ENCODE peak calls at places on chromosome 12, in eight cellular contexts. J, B, I, P, O, K, R and D are unnamed samples. For H3K4me1, the result is how much of the 10 kb centered on the place peaks cover.

GRCh38 chr12:52148541-52149181 is 43.2 kb downstream of the KRT80 start:
- DNase-seq in J (peak), K (no peak), P (peak), R (no peak), B (peak), I (no peak), O (peak), D (peak)

GRCh38 chr12:115355301-115355700 is 671.3 kb upstream of the TBX3 start:
- DNase-seq in O (no peak), R (no peak), B (no peak), I (no peak), P (no peak), J (no peak), K (no peak), D (no peak)

GRCh38 chr12:39807043-39807442 is 187.4 kb upstream of the ABCD2 start:
- DNase-seq in B (peak), K (no peak), J (no peak), R (no peak), O (no peak), P (no peak), I (no peak), D (no peak)

GRCh38 chr12:27966870-27967269 is 5.7 kb downstream of the PTHLH start:
- DNase-seq in J (no peak), I (no peak), B (peak), O (no peak), R (no peak), P (no peak), K (no peak), D (no peak)

GRCh38 chr12:57340104-57340503 is 89.1 kb upstream of the STAC3 start:
- DNase-seq in K (peak), J (peak), P (peak), R (peak), I (peak), B (peak), O (peak), D (peak)

GRCh38 chr12:64976131-64976530 is 145.0 kb downstream of the WIF1 start:
- DNase-seq in R (no peak), P (no peak), I (no peak), B (no peak), J (no peak), K (no peak), O (no peak), D (no peak)

GRCh38 chr12:124365726-124366430 is 71.0 kb downstream of the RFLNA start:
- DNase-seq in R (no peak), I (no peak), J (no peak), B (no peak), O (no peak), K (no peak), P (no peak), D (no peak)

GRCh38 chr12:50314629-50315312 is 31.5 kb upstream of the LIMA1 start:
- DNase-seq in B (peak), P (no peak), R (no peak), I (no peak), J (no peak), O (no peak), K (no peak), D (no peak)

GRCh38 chr12:117120787-117121186 is 21.6 kb upstream of the TESC start:
- DNase-seq in K (no peak), B (no peak), O (no peak), J (no peak), P (no peak), R (no peak), I (no peak), D (peak)

GRCh38 chr12:27595231-27595642 is 71.2 kb downstream of the PPFIBP1 start:
- DNase-seq in I (no peak), R (peak), O (no peak), J (peak), K (peak), B (no peak), P (peak), D (peak)

GRCh38 chr12:54980341-54980740 is 4.2 kb downstream of the TESPA1 start:
- DNase-seq in O (no peak), B (no peak), J (no peak), R (no peak), K (no peak), P (no peak), I (no peak), D (no peak)

GRCh38 chr12:7856516-7856915 is 16.2 kb downstream of the SLC2A14 start:
- DNase-seq in K (no peak), B (no peak), I (no peak), O (no peak), R (no peak), P (no peak), J (no peak), D (no peak)

GRCh38 chr12:69703146-69703642 is 4.1 kb upstream of the BEST3 start:
- DNase-seq in P (no peak), J (no peak), K (no peak), I (no peak), O (no peak), R (no peak), B (no peak), D (no peak)

GRCh38 chr12:81520064-81520945 is 238.8 kb downstream of the PPFIA2 start:
- DNase-seq in B (no peak), I (no peak), P (no peak), O (no peak), J (no peak), K (no peak), R (no peak), D (no peak)

GRCh38 chr12:107302649-107303386 is 209.5 kb upstream of the CRY1 start:
- DNase-seq in B (no peak), P (no peak), I (no peak), J (no peak), R (no peak), O (no peak), K (no peak), D (no peak)

GRCh38 chr12:91774471-91774921 is 371.1 kb downstream of the BTG1 start:
- DNase-seq in B (no peak), O (no peak), R (peak), K (no peak), J (no peak), P (no peak), I (no peak), D (no peak)

GRCh38 chr12:102169922-102170698 is 27.5 kb downstream of the PMCH start:
- DNase-seq in P (no peak), I (no peak), O (no peak), K (no peak), B (no peak), J (no peak), R (no peak), D (peak)

GRCh38 chr12:85872497-85873091 is 1.5 kb upstream of the NTS start:
- DNase-seq in O (no peak), B (peak), J (no peak), P (no peak), I (no peak), K (no peak), R (no peak), D (no peak)

GRCh38 chr12:60266381-60266852 is 670.6 kb downstream of the SLC16A7 start:
- DNase-seq in R (no peak), O (no peak), B (peak), J (no peak), P (no peak), K (no peak), I (no peak), D (no peak)

GRCh38 chr12:45349911-45350310 is 134.0 kb downstream of the ANO6 start:
- DNase-seq in O (no peak), P (no peak), K (no peak), B (no peak), J (no peak), R (no peak), I (no peak), D (no peak)

GRCh38 chr12:30978639-30979038 is 52.1 kb downstream of the TSPAN11 start:
- DNase-seq in I (no peak), K (no peak), J (peak), B (no peak), P (no peak), O (no peak), R (no peak), D (no peak)

GRCh38 chr12:5059358-5059757 is 15.7 kb downstream of the KCNA5 start:
- DNase-seq in R (no peak), B (no peak), P (no peak), J (no peak), K (no peak), O (no peak), I (no peak), D (peak)

GRCh38 chr12:58081488-58081887 is 140.1 kb downstream of the ATP23 start:
- DNase-seq in J (no peak), B (no peak), O (no peak), R (no peak), P (no peak), I (no peak), K (no peak), D (no peak)

GRCh38 chr12:27733052-27733656 is 22.5 kb downstream of the MRPS35 start:
- DNase-seq in K (peak), P (no peak), J (no peak), I (no peak), R (no peak), B (peak), O (no peak), D (peak)

GRCh38 chr12:107917912-107918800 is 143.7 kb downstream of the ASCL4 start:
- DNase-seq in K (no peak), J (no peak), O (no peak), B (peak), I (no peak), R (no peak), P (no peak), D (peak)

GRCh38 chr12:112938751-112939150 is 477 bp downstream of the OAS3 start:
- DNase-seq in P (no peak), I (no peak), R (no peak), O (no peak), K (no peak), J (no peak), B (peak), D (no peak)

GRCh38 chr12:63952980-63953379 is 108.5 kb downstream of the SRGAP1 start:
- DNase-seq in B (no peak), J (no peak), O (no peak), R (no peak), K (no peak), P (no peak), I (no peak), D (no peak)

GRCh38 chr12:63961543-63961942 is 117.0 kb downstream of the SRGAP1 start:
- DNase-seq in I (no peak), B (no peak), J (no peak), K (no peak), R (no peak), O (no peak), P (no peak), D (no peak)

GRCh38 chr12:63961048-63961447 is 116.5 kb downstream of the SRGAP1 start:
- DNase-seq in B (no peak), R (no peak), O (no peak), P (no peak), K (no peak), I (no peak), J (no peak), D (no peak)

GRCh38 chr12:63958876-63959275 is 114.4 kb downstream of the SRGAP1 start:
- DNase-seq in R (no peak), J (no peak), I (no peak), O (no peak), K (no peak), P (no peak), B (no peak), D (no peak)

GRCh38 chr12:63955831-63956685 is 111.6 kb downstream of the SRGAP1 start:
- DNase-seq in P (peak), J (peak), R (peak), K (peak), I (no peak), B (no peak), O (no peak), D (peak)
- H3K27ac ChIP-seq in P (peak), J (peak), R (peak), K (peak), I (no peak), B (peak), O (peak), D (peak)

GRCh38 chr12:1425396-1425729 is 169.0 kb downstream of the FBXL14 start:
- DNase-seq in P (no peak), R (no peak), K (no peak), O (no peak), J (no peak), B (no peak), I (no peak), D (no peak)
- TF ChIP-seq POLR2A in P (no peak), R (no peak), K (no peak), O (no peak), J (no peak), B (no peak), I (no peak), D (no peak)

GRCh38 chr12:56298828-56299227 is 1.3 kb downstream of the CS start:
- DNase-seq in K (no peak), R (no peak), I (no peak), O (no peak), B (no peak), P (no peak), J (no peak), D (no peak)
- H3K4me1 ChIP-seq in K (under half), R (under half), I (half or more), O (half or more), B (under half), P (half or more), J (half or more), D (half or more)

DNA sequence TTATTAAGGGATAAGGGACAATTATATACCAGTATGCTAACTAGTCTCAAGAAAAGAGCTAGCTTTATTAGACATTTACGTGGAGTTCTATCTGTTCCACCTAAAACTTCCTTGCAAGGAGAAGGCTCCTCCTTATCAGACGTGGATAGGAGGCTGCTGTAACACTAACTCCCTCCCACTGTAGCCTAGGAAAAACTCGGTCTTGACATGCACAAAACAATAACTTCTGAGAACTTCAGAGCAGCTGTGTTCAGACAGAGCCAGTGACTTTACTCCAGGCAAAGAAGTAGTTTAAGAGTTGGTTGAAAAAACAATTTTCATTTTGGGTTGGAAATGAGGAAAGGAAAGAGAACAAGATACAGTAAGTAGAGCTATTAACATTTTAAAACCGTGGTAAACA is 2.7 kb downstream of the ATF7 start:
- DNase-seq in I (no peak), J (no peak), R (no peak), B (no peak), P (no peak), K (no peak), O (no peak), D (no peak)
- H3K27ac ChIP-seq in I (peak), J (peak), R (no peak), B (peak), P (peak), K (peak), O (peak), D (peak)

GRCh38 chr12:19937161-19937560 is 431.2 kb upstream of the PDE3A start:
- DNase-seq in J (no peak), O (no peak), R (no peak), I (no peak), P (no peak), K (no peak), B (no peak), D (no peak)

GRCh38 chr12:19938031-19938430 is 430.3 kb upstream of the PDE3A start:
- DNase-seq in K (no peak), R (no peak), J (no peak), I (no peak), P (no peak), B (no peak), O (no peak), D (no peak)

DNA sequence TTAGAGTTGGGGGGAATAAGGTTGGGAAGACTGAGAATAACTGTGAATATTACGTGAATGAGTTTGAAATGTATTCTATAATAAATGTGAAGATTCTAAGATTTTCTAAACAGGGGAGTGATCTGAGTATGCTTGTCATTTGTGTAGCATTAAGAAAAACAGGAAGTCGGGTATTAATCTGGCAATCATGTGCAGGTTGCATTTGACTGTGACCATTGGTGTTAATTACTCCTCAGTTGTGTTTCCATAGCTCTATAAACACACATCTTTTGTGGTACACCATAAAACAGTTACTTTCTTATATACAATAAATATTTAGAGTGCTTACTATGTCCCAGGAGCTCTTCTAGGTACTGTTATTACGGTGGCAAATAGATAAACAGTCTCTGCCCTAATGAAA is 434.4 kb upstream of the PDE3A start:
- DNase-seq in O (no peak), I (no peak), J (no peak), K (no peak), R (no peak), B (no peak), P (no peak), D (no peak)
- TF ChIP-seq POLR2A in O (no peak), I (no peak), J (no peak), K (no peak), R (no peak), B (no peak), P (no peak), D (no peak)